ENCODE peak calls at places on chromosomes 5 and 9, in seven cellular contexts. K is mesenchymal stem cell, A is midbrain, R is left colon, C is NCI-H2171 treated with DMSO at 0.1 percent for 48 hours, W is progenitor cell of endocrine pancreas, F is uterus. H is an unnamed sample.

GRCh38 chr5:133865113-133865512 is 103.3 kb downstream of the C5orf15 start:
- DNase-seq in W (no peak), F (no peak), A (no peak), K (no peak), R (no peak), C (peak), H (no peak)

GRCh38 chr5:175447571-175447970 is 3.6 kb upstream of the DRD1 start:
- DNase-seq in K (no peak), C (no peak), F (no peak), A (no peak), W (no peak), R (no peak), H (no peak)

GRCh38 chr5:157464518-157465171 is 4.6 kb downstream of the NIPAL4 start:
- DNase-seq in F (peak), R (peak), W (no peak), C (no peak), K (peak), A (no peak), H (no peak)

GRCh38 chr5:56585466-56585865 is 229.9 kb upstream of the MAP3K1 start:
- DNase-seq in W (no peak), C (peak), K (peak), A (no peak), R (no peak), F (no peak), H (no peak)

GRCh38 chr5:169265888-169266287 is 35.1 kb downstream of the SLIT3 start:
- DNase-seq in R (no peak), W (no peak), F (no peak), K (no peak), A (no peak), C (no peak), H (no peak)

GRCh38 chr5:89213584-89213983 is 330.6 kb upstream of the MEF2C start:
- DNase-seq in C (no peak), W (no peak), F (no peak), A (peak), K (peak), R (no peak), H (no peak)

GRCh38 chr9:73532985-73533384 is 381.3 kb downstream of the ANXA1 start:
- DNase-seq in C (no peak), K (no peak), R (no peak), W (no peak), F (no peak), A (no peak), H (no peak)

GRCh38 chr5:55929020-55929799 is 65.6 kb downstream of the IL6ST start:
- DNase-seq in K (no peak), A (no peak), R (no peak), C (no peak), W (no peak), F (no peak), H (no peak)

GRCh38 chr5:146965781-146966659 is 87.5 kb upstream of the PPP2R2B start:
- DNase-seq in A (peak), R (peak), F (peak), K (peak), C (peak), W (peak), H (peak)

GRCh38 chr9:74496819-74497749 is at the start of gene RORB:
- DNase-seq in F (peak), A (peak), K (peak), R (peak), C (peak), W (peak), H (peak)

GRCh38 chr5:13985736-13986418 is 41.4 kb upstream of the DNAH5 start:
- DNase-seq in C (no peak), R (no peak), F (no peak), W (no peak), K (peak), A (no peak), H (no peak)

GRCh38 chr9:93294011-93294410 is 110.1 kb downstream of the WNK2 start:
- DNase-seq in W (no peak), R (no peak), F (no peak), A (no peak), C (no peak), K (no peak), H (no peak)

GRCh38 chr5:125412051-125412560 is 665.7 kb upstream of the ZNF608 start:
- DNase-seq in C (peak), W (no peak), F (no peak), K (peak), A (peak), R (peak), H (peak)

GRCh38 chr5:66739923-66740322 is 143.7 kb downstream of the MAST4 start:
- DNase-seq in C (no peak), K (no peak), F (no peak), A (no peak), R (no peak), W (no peak), H (no peak)

GRCh38 chr5:142906863-142907671 is 136.9 kb downstream of the ARHGAP26 start:
- DNase-seq in F (peak), R (no peak), K (peak), C (peak), A (no peak), W (no peak), H (no peak)

GRCh38 chr5:17000296-17000939 is 64.3 kb upstream of the MYO10 start:
- DNase-seq in A (no peak), R (no peak), F (no peak), C (no peak), W (no peak), K (peak), H (no peak)

GRCh38 chr9:121599872-121600585 is 51.4 kb upstream of the DAB2IP start:
- DNase-seq in C (no peak), R (peak), K (no peak), F (no peak), A (no peak), W (no peak), H (no peak)

GRCh38 chr5:154923441-154924430 is 14.3 kb downstream of the GEMIN5 start:
- DNase-seq in R (no peak), W (no peak), C (no peak), F (no peak), K (peak), A (no peak), H (no peak)

GRCh38 chr9:119157196-119157595 is 212.0 kb downstream of the BRINP1 start:
- DNase-seq in F (no peak), W (no peak), A (no peak), R (no peak), K (no peak), C (no peak), H (no peak)

GRCh38 chr9:125243792-125244260 is 2.7 kb upstream of the HSPA5 start:
- DNase-seq in A (no peak), C (no peak), W (no peak), R (no peak), K (no peak), F (no peak), H (no peak)